ENCODE peak calls at places on chromosomes 4 and X, in six cellular contexts. T is effector memory CD4-positive, alpha-beta T cell; G is upper lobe of right lung; R is MM.1S; I is endodermal cell; C is stomach. F is an unnamed sample. For H3K4me1, the result is how much of the 10 kb centered on the place peaks cover.

GRCh38 chrX:20857746-20858145 is 516.5 kb upstream of the CNKSR2 start:
- DNase-seq in R (no peak), C (no peak), G (no peak), T (no peak), I (no peak), F (no peak)

GRCh38 chr4:35912174-35912573 is 332.1 kb downstream of the ARAP2 start:
- DNase-seq in I (no peak), C (no peak), T (no peak), R (no peak), G (no peak), F (no peak)

GRCh38 chr4:124389591-124389990 is 322.9 kb downstream of the ANKRD50 start:
- DNase-seq in R (no peak), C (no peak), I (no peak), G (no peak), T (no peak), F (no peak)

GRCh38 chr4:150240011-150240410 is 161.8 kb downstream of the DCLK2 start:
- DNase-seq in R (no peak), I (peak), G (no peak), T (no peak), C (no peak), F (no peak)

GRCh38 chr4:38531126-38531737 is 132.8 kb upstream of the KLF3 start:
- DNase-seq in C (no peak), T (no peak), G (no peak), I (no peak), R (peak), F (no peak)

GRCh38 chr4:3115637-3116300 is 41.3 kb downstream of the HTT start:
- DNase-seq in T (no peak), R (no peak), I (no peak), C (no peak), G (no peak), F (no peak)

GRCh38 chrX:25207803-25208202 is 192.0 kb upstream of the ARX start:
- DNase-seq in I (no peak), R (no peak), T (no peak), C (no peak), G (no peak), F (no peak)

GRCh38 chrX:79366888-79367749 is at the start of gene ITM2A:
- DNase-seq in R (peak), I (peak), C (peak), T (peak), G (peak), F (peak)

GRCh38 chrX:131792789-131793462 is 230.2 kb upstream of the STK26 start:
- DNase-seq in G (no peak), R (peak), I (no peak), C (peak), T (no peak), F (peak)

GRCh38 chrX:16804923-16805464 is 18.7 kb downstream of the TXLNG start:
- DNase-seq in I (no peak), G (no peak), R (no peak), C (no peak), T (no peak), F (no peak)

GRCh38 chr4:26197018-26197779 is 123.6 kb upstream of the RBPJ start:
- DNase-seq in C (peak), R (no peak), G (no peak), I (no peak), T (peak), F (peak)

GRCh38 chr4:75995727-75996126 is 5.0 kb upstream of the SDAD1 start:
- DNase-seq in G (no peak), R (peak), T (no peak), C (no peak), I (peak), F (no peak)

GRCh38 chrX:85003655-85004244 is at the start of gene APOOL:
- DNase-seq in T (peak), G (peak), R (peak), C (peak), I (peak), F (peak)

GRCh38 chrX:25001808-25002657 is 13.7 kb downstream of the ARX start:
- DNase-seq in R (no peak), T (no peak), G (no peak), C (no peak), I (peak), F (no peak)

GRCh38 chr4:139916041-139916440 is 237.9 kb downstream of the MAML3 start:
- DNase-seq in R (no peak), G (no peak), T (no peak), C (no peak), I (no peak), F (no peak)

GRCh38 chr4:20331642-20332041 is 79.9 kb downstream of the SLIT2 start:
- DNase-seq in C (no peak), R (no peak), T (no peak), I (no peak), G (no peak), F (no peak)

GRCh38 chr4:62740296-62740695 is 1540.2 kb downstream of the ADGRL3 start:
- DNase-seq in R (no peak), C (no peak), G (no peak), T (no peak), I (no peak), F (no peak)

GRCh38 chr4:183321516-183321915 is 710 bp downstream of the CLDN24 start:
- DNase-seq in T (no peak), G (no peak), I (no peak), R (no peak), C (no peak), F (no peak)
- H3K27ac ChIP-seq in T (no peak), G (no peak), I (no peak), R (no peak), C (no peak), F (no peak)

GRCh38 chr4:88297131-88297530 is 12.8 kb upstream of the PPM1K start:
- DNase-seq in G (no peak), C (no peak), T (no peak), R (no peak), I (peak), F (no peak)

GRCh38 chr4:88296413-88297052 is 12.2 kb upstream of the PPM1K start:
- DNase-seq in R (no peak), C (no peak), T (no peak), I (no peak), G (no peak), F (no peak)

GRCh38 chr4:88297725-88298453 is 13.5 kb upstream of the PPM1K start:
- DNase-seq in C (no peak), G (no peak), T (no peak), I (no peak), R (no peak), F (no peak)

GRCh38 chr4:88291003-88291402 is 6.6 kb upstream of the PPM1K start:
- DNase-seq in T (no peak), I (no peak), C (no peak), R (no peak), G (no peak), F (no peak)

DNA sequence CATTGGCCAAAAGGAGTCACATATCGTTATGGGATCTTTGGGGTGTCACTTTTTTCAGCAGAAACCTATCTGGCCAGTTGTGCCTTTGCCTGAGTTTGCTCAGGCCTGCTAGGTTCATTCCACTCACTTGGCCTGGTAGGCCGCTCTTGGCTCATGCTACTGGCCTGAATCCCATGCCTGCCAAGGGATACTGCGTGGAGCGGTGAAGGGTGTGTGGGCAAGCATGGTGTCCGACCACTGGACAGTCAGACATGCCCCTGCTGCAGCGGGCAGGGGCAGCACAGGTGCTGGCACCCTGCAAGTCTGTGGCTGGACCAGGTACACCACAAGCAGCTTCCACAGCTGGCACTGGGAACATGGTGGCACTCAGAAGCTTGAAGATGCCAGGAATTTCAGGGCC is 11.3 kb upstream of the PPM1K start:
- DNase-seq in G (no peak), C (no peak), R (no peak), T (no peak), I (no peak), F (no peak)
- H3K4me1 ChIP-seq in G (under half), C (under half), R (under half), T (under half), I (under half), F (under half)

GRCh38 chrX:37847733-37848197 is 394 bp upstream of the DYNLT3 start:
- DNase-seq in G (no peak), R (no peak), T (no peak), I (no peak), C (no peak), F (no peak)
- H3K4me3 ChIP-seq in G (peak), R (peak), T (peak), I (peak), C (peak), F (peak)

GRCh38 chr4:149077142-149077541 is 634.9 kb upstream of the NR3C2 start:
- DNase-seq in R (no peak), C (no peak), T (no peak), G (no peak), I (no peak), F (no peak)
- H3K27ac ChIP-seq in R (no peak), C (no peak), T (no peak), G (no peak), I (no peak), F (no peak)

DNA sequence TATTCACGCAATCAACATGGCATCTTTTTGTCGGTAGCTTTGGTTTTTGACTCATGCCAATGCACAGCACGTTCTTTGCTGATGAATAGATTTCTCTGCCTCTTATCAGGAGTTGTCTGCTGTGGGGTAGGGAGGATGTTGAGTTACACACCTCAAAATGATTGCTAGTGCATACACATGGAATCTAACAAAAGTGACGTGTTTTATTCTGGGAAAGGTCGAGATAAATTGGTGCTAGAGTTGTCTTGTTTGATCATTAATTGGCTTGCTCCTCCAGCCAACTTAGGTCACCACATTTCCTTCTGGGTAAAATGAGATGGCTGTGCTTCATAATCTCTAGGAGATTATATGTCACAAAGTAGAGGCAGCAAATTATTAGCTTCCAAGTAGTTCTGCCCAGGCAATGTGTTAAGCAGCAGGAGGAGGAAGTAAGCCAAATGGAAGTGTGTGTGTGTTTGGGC is 3.9 kb downstream of the RAB9A start:
- DNase-seq in T (no peak), G (no peak), C (no peak), R (no peak), I (no peak), F (no peak)
- H3K4me1 ChIP-seq in T (under half), G (under half), C (under half), R (under half), I (under half), F (under half)

GRCh38 chrX:137031039-137031438 is 2.8 kb downstream of the GPR101 start:
- DNase-seq in C (no peak), I (no peak), G (no peak), R (no peak), T (no peak), F (no peak)
- H3K4me3 ChIP-seq in C (peak), I (no peak), G (no peak), R (no peak), T (peak), F (no peak)

DNA sequence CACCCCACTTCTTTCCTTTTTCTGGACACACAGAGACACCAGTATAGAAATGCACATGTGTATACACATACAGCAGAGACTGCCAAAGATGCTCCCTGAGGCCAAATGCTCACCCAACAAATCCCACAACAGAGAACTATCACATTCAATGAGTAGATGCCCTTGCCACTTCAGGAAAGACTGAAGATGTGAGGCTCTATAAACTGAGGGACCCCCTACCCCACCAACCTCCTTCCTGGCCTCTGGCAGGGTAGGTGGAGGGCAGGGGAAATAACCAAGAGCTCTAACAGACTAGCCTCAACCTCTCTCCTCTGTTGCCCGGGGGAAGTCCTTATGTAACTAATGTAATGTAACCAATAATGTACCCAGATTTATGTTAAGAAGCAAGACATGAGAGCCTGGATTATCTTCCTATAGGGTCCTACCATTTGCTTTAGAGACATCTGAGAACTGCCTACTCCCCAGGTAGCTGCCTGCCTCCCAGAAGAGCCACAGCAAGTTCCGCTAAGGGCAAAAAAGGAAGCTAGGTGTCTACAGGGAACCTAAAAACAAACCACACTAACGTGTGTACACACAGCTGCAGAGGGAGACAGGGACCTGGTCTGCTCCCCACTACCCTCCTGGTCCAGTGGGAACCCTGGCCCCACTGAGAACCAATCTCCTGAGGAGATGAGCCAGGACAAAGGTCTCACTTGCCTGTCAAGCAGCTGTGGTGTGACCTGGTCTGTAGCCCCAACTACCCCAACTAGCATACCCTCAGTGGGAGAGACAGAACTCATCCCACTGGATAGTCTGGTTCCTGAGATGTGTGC is 17.8 kb downstream of the OTUD5 start:
- DNase-seq in T (no peak), I (no peak), G (no peak), R (peak), C (no peak), F (peak)
- H3K27ac ChIP-seq in T (peak), I (no peak), G (no peak), R (peak), C (peak), F (peak)

GRCh38 chr4:7908668-7909067 is 31.0 kb downstream of the AFAP1 start:
- DNase-seq in G (no peak), R (no peak), T (no peak), C (no peak), I (no peak), F (no peak)
- H3K4me1 ChIP-seq in G (under half), R (under half), T (under half), C (under half), I (under half), F (under half)

DNA sequence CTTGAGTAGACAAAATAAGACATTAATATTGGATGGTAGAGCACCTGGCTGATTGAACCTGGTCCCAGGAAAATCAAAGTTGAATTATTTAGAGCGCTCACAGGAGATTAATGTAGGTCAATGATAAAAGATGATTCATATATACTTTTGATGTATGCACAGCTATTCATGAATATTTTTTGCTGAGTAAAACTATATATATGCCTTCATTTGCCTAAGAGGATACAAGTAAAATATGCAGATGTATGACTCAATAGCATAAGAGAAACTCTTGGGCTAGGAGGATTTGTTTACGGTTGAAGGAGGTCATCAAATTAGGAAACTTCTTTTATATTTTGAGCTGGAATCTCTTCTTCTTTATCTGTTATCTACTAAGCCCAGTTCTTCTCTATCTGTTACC is 202.7 kb upstream of the HS3ST1 start:
- DNase-seq in R (no peak), I (no peak), T (no peak), C (no peak), G (no peak), F (no peak)
- H3K4me3 ChIP-seq in R (no peak), I (no peak), T (no peak), C (no peak), G (no peak), F (no peak)

GRCh38 chr4:80221161-80221560 is 23.9 kb downstream of the PRDM8 start:
- DNase-seq in R (peak), C (no peak), I (no peak), T (no peak), G (no peak), F (no peak)

GRCh38 chr4:80219301-80220025 is 22.2 kb downstream of the PRDM8 start:
- DNase-seq in I (peak), T (no peak), R (no peak), C (no peak), G (no peak), F (no peak)

GRCh38 chr4:80225628-80226027 is 28.3 kb downstream of the PRDM8 start:
- DNase-seq in I (no peak), T (no peak), R (no peak), C (no peak), G (no peak), F (no peak)

GRCh38 chr4:80216100-80216761 is 18.9 kb downstream of the PRDM8 start:
- DNase-seq in G (no peak), I (no peak), C (no peak), T (no peak), R (no peak), F (no peak)

GRCh38 chr4:80220711-80221110 is 23.4 kb downstream of the PRDM8 start:
- DNase-seq in G (no peak), I (no peak), C (no peak), T (no peak), R (no peak), F (no peak)
- H3K27ac ChIP-seq in G (no peak), I (no peak), C (no peak), T (no peak), R (no peak), F (no peak)

F was measured in naive thymus-derived CD4-positive, alpha-beta T cell.